ENCODE peak calls at places on chromosomes 11 and 22, in four cellular contexts. One of them, this sample, is unnamed.
A peak's percentile ranks its signal among the peaks of the same experiment; 100 is the strongest.

GRCh38 chr11:43937434-43938411 is 4.7 kb upstream of the C11orf96 start:
- DNase-seq in Peyer's patch: no peak
- DNase-seq in right lobe of liver: no peak
- DNase-seq in HCT116: peak; percentile 27
- DNase-seq in this sample: no peak

GRCh38 chr11:2471804-2472096 is 26.9 kb downstream of the KCNQ1 start:
- DNase-seq in right lobe of liver: no peak
- DNase-seq in HCT116: no peak
- DNase-seq in Peyer's patch: no peak
- DNase-seq in this sample: no peak

GRCh38 chr11:13907678-13908077 is 54.8 kb upstream of the SPON1 start:
- DNase-seq in right lobe of liver: no peak
- DNase-seq in HCT116: no peak
- DNase-seq in Peyer's patch: no peak
- DNase-seq in this sample: no peak

GRCh38 chr11:36719708-36720107 is 121.7 kb upstream of the RAG2 start:
- DNase-seq in right lobe of liver: no peak
- DNase-seq in HCT116: no peak
- DNase-seq in Peyer's patch: no peak
- DNase-seq in this sample: no peak

GRCh38 chr11:67507242-67507890 is 596 bp downstream of the CDK2AP2 start:
- DNase-seq in Peyer's patch: peak; percentile 78
- DNase-seq in right lobe of liver: no peak
- DNase-seq in HCT116: peak; percentile 74
- DNase-seq in this sample: no peak

GRCh38 chr22:19176732-19177131 is 1.8 kb downstream of the SLC25A1 start:
- DNase-seq in HCT116: no peak
- DNase-seq in right lobe of liver: no peak
- DNase-seq in Peyer's patch: no peak
- DNase-seq in this sample: no peak

GRCh38 chr22:35591696-35592417 is 25.3 kb downstream of the MB start:
- DNase-seq in Peyer's patch: no peak
- DNase-seq in HCT116: no peak
- DNase-seq in right lobe of liver: peak; percentile 26
- DNase-seq in this sample: no peak

GRCh38 chr22:44291265-44292006 is 21.3 kb downstream of the SHISAL1 start:
- DNase-seq in right lobe of liver: no peak
- DNase-seq in HCT116: no peak
- DNase-seq in Peyer's patch: no peak
- DNase-seq in this sample: no peak

GRCh38 chr11:12376259-12376971 is 956 bp upstream of the PARVA start:
- DNase-seq in Peyer's patch: no peak
- DNase-seq in right lobe of liver: no peak
- DNase-seq in HCT116: no peak
- DNase-seq in this sample: peak; percentile 48

GRCh38 chr22:27715078-27715477 is 86.5 kb downstream of the MN1 start:
- DNase-seq in right lobe of liver: no peak
- DNase-seq in HCT116: no peak
- DNase-seq in Peyer's patch: no peak
- DNase-seq in this sample: no peak

GRCh38 chr11:115126515-115127208 is 377.6 kb downstream of the CADM1 start:
- DNase-seq in Peyer's patch: no peak
- DNase-seq in HCT116: no peak
- DNase-seq in right lobe of liver: no peak
- DNase-seq in this sample: no peak

GRCh38 chr11:46237248-46238077 is 40.0 kb upstream of the CREB3L1 start:
- DNase-seq in Peyer's patch: no peak
- DNase-seq in right lobe of liver: peak; percentile 68
- DNase-seq in HCT116: peak; percentile 86
- DNase-seq in this sample: peak; percentile 78

GRCh38 chr11:34730544-34731295 is 109.8 kb downstream of the EHF start:
- DNase-seq in right lobe of liver: no peak
- DNase-seq in Peyer's patch: no peak
- DNase-seq in HCT116: no peak
- DNase-seq in this sample: no peak

GRCh38 chr11:46120361-46120710 is 918 bp downstream of the PHF21A start:
- DNase-seq in right lobe of liver: peak; percentile 68
- DNase-seq in Peyer's patch: no peak
- DNase-seq in HCT116: no peak
- DNase-seq in this sample: peak; percentile 60

GRCh38 chr11:16958833-16959232 is 55.4 kb downstream of the PLEKHA7 start:
- DNase-seq in right lobe of liver: no peak
- DNase-seq in Peyer's patch: no peak
- DNase-seq in HCT116: no peak
- DNase-seq in this sample: no peak

GRCh38 chr11:2267306-2267861 is 3.0 kb downstream of the ASCL2 start:
- DNase-seq in HCT116: no peak
- DNase-seq in Peyer's patch: peak; percentile 8
- DNase-seq in right lobe of liver: peak; percentile 51
- DNase-seq in this sample: peak; percentile 8

GRCh38 chr11:115008774-115009173 is 330.4 kb downstream of the NXPE2 start:
- DNase-seq in right lobe of liver: no peak
- DNase-seq in HCT116: no peak
- DNase-seq in Peyer's patch: no peak
- DNase-seq in this sample: no peak

GRCh38 chr22:41482319-41482935 is 13.5 kb downstream of the ACO2 start:
- DNase-seq in right lobe of liver: no peak
- DNase-seq in HCT116: no peak
- DNase-seq in Peyer's patch: no peak
- DNase-seq in this sample: no peak

GRCh38 chr11:67732045-67732787 is 57.8 kb upstream of the ALDH3B2 start:
- DNase-seq in right lobe of liver: no peak
- DNase-seq in HCT116: peak; percentile 4
- DNase-seq in Peyer's patch: no peak
- DNase-seq in this sample: no peak

GRCh38 chr11:115251126-115251525 is 253.1 kb downstream of the CADM1 start:
- DNase-seq in HCT116: no peak
- DNase-seq in Peyer's patch: no peak
- DNase-seq in right lobe of liver: no peak
- DNase-seq in this sample: no peak

GRCh38 chr11:74398244-74399159 is at the start of gene PGM2L1:
- DNase-seq in Peyer's patch: peak; percentile 96
- DNase-seq in HCT116: peak; percentile 88
- DNase-seq in right lobe of liver: peak; percentile 94
- DNase-seq in this sample: peak; percentile 95
- TF ChIP-seq POLR2A in Peyer's patch: peak; percentile 23
- TF ChIP-seq POLR2A in HCT116: peak; percentile 56
- TF ChIP-seq POLR2A in right lobe of liver: peak; percentile 47
- TF ChIP-seq POLR2A in this sample: peak; percentile 35

GRCh38 chr22:48577691-48578090 is 1250.0 kb downstream of the BRD1 start:
- DNase-seq in right lobe of liver: no peak
- DNase-seq in Peyer's patch: no peak
- DNase-seq in HCT116: no peak
- DNase-seq in this sample: no peak

GRCh38 chr22:48575567-48576332 is 1251.9 kb downstream of the BRD1 start:
- DNase-seq in HCT116: no peak
- DNase-seq in Peyer's patch: no peak
- DNase-seq in right lobe of liver: no peak
- DNase-seq in this sample: peak; percentile 41

GRCh38 chr22:48577014-48577690 is 1250.5 kb downstream of the BRD1 start:
- DNase-seq in right lobe of liver: no peak
- DNase-seq in HCT116: no peak
- DNase-seq in Peyer's patch: no peak
- DNase-seq in this sample: no peak

GRCh38 chr22:48574776-48575566 is 1252.7 kb downstream of the BRD1 start:
- DNase-seq in right lobe of liver: no peak
- DNase-seq in HCT116: no peak
- DNase-seq in Peyer's patch: no peak
- DNase-seq in this sample: peak; percentile 30

GRCh38 chr22:48576333-48577013 is 1251.2 kb downstream of the BRD1 start:
- DNase-seq in HCT116: no peak
- DNase-seq in Peyer's patch: no peak
- DNase-seq in right lobe of liver: no peak
- DNase-seq in this sample: no peak
- TF ChIP-seq CTCF in HCT116: no peak
- TF ChIP-seq CTCF in Peyer's patch: no peak
- TF ChIP-seq CTCF in right lobe of liver: peak; percentile 61
- TF ChIP-seq CTCF in this sample: no peak

GRCh38 chr22:30694638-30695350 is at the start of gene OSBP2:
- DNase-seq in HCT116: no peak
- DNase-seq in right lobe of liver: peak; percentile 66
- DNase-seq in Peyer's patch: no peak
- DNase-seq in this sample: peak; percentile 56
- TF ChIP-seq POLR2A in HCT116: no peak
- TF ChIP-seq POLR2A in right lobe of liver: no peak
- TF ChIP-seq POLR2A in Peyer's patch: no peak
- TF ChIP-seq POLR2A in this sample: no peak

GRCh38 chr11:72013765-72014711 is 15.3 kb downstream of the IL18BP start:
- DNase-seq in right lobe of liver: no peak
- DNase-seq in HCT116: no peak
- DNase-seq in Peyer's patch: no peak
- DNase-seq in this sample: no peak

GRCh38 chr11:72014761-72015320 is 16.1 kb downstream of the IL18BP start:
- DNase-seq in right lobe of liver: no peak
- DNase-seq in HCT116: no peak
- DNase-seq in Peyer's patch: no peak
- DNase-seq in this sample: no peak

GRCh38 chr11:72012897-72013721 is 14.4 kb downstream of the IL18BP start:
- DNase-seq in right lobe of liver: peak; percentile 71
- DNase-seq in Peyer's patch: no peak
- DNase-seq in HCT116: no peak
- DNase-seq in this sample: peak; percentile 87

GRCh38 chr11:72012091-72012630 is 13.5 kb downstream of the IL18BP start:
- DNase-seq in Peyer's patch: no peak
- DNase-seq in HCT116: no peak
- DNase-seq in right lobe of liver: no peak
- DNase-seq in this sample: no peak

DNA sequence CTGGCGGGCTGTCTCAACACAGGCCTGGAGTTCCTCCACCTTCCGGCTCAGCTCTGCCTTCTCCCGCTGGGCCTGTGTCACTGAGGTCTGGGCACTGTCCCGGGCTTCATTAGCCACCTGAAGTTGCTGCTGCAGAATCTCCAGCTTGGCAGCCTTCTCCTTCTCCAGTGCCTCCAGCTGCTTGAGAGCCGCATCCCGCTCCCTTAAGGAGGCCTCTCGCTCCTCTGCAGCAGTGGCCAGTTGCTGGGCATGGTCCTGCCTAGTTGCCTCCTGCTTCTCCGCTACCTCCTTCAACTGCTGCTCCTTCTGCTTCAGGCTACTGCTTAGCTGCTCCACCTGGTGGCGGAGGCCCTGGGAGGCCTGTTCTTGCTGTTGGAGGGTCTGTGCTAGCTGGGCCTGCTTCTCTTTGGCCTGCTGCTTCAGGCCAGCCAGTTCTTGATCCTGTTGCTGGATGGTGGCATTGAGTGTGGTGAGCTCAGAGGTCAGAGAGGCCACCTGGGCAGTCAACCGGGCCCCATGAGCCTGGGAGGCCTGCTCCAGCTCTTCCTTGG is 16.9 kb downstream of the IL18BP start:
- DNase-seq in HCT116: no peak
- DNase-seq in right lobe of liver: no peak
- DNase-seq in Peyer's patch: no peak
- DNase-seq in this sample: no peak
- TF ChIP-seq CTCF in HCT116: peak; percentile 44
- TF ChIP-seq CTCF in right lobe of liver: peak; percentile 34
- TF ChIP-seq CTCF in Peyer's patch: no peak
- TF ChIP-seq CTCF in this sample: no peak

DNA sequence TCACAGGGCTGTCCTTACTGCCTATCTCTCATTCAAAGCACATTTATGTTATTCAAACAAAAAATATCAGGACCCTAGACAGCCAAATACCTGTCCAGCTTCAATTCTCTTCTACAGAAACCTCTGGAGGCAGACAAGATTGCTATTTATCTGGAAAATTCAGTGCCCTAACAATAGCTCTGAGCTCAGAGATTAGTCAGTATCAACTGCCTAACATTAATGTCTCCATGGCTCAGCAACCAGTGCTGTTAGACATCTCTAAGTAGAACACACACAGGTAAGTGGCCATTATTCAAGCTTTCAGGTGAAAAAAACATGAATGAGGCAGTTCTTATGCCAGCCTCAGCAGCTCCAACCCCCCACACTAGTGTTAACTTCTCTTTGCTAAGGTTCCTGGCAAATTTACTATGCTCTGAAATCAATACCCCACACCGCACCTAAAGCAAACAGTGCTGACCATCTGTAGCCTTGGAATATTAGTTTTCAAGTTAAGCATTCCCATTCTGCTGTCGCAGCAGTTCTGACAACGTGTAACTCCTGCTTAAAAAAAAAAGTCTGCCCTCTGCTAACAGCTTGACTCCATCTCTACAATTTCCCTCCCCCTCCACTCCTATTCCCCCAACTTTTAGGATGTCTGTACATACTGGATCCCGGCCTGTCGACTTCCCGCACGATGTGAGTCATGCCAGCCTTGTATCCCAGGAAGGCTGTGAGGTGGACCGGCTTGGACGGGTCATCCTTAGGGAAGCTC is 1.5 kb downstream of the RPL3 start:
- DNase-seq in Peyer's patch: no peak
- DNase-seq in HCT116: no peak
- DNase-seq in right lobe of liver: no peak
- DNase-seq in this sample: no peak
- TF ChIP-seq POLR2A in Peyer's patch: no peak
- TF ChIP-seq POLR2A in HCT116: no peak
- TF ChIP-seq POLR2A in right lobe of liver: peak; percentile 2
- TF ChIP-seq POLR2A in this sample: no peak

GRCh38 chr11:55714982-55715888 is 53.2 kb downstream of the OR4C6 start:
- DNase-seq in Peyer's patch: no peak
- DNase-seq in HCT116: no peak
- DNase-seq in right lobe of liver: no peak
- DNase-seq in this sample: no peak
- TF ChIP-seq CTCF in Peyer's patch: no peak
- TF ChIP-seq CTCF in HCT116: peak; percentile 32
- TF ChIP-seq CTCF in right lobe of liver: peak; percentile 16
- TF ChIP-seq CTCF in this sample: no peak

This sample was measured in ovary.